ENCODE peak calls at places on chromosomes 4 and X, in five cellular contexts. D is endothelial cell of umbilical vein, N is bronchial epithelial cell, J is astrocyte of the spinal cord, U is pancreas. R is an unnamed sample.

GRCh38 chr4:27184508-27185155 is 324.0 kb downstream of the STIM2 start:
- DNase-seq in D (no peak), N (no peak), J (no peak), U (no peak), R (no peak)

GRCh38 chr4:56861365-56861764 is 39.9 kb upstream of the SPINK2 start:
- DNase-seq in D (no peak), N (peak), J (peak), U (no peak), R (no peak)

GRCh38 chr4:16969696-16970135 is 71.3 kb upstream of the LDB2 start:
- DNase-seq in D (peak), N (peak), J (peak), U (no peak), R (peak)

GRCh38 chrX:130118396-130118795 is 8.1 kb upstream of the ELF4 start:
- DNase-seq in D (peak), N (peak), J (peak), U (no peak), R (peak)

GRCh38 chrX:135432453-135432852 is 10.7 kb downstream of the SMIM10L2A start:
- DNase-seq in D (no peak), N (no peak), J (no peak), U (no peak), R (no peak)

GRCh38 chrX:40471965-40472648 is 108.7 kb upstream of the ATP6AP2 start:
- DNase-seq in D (peak), N (peak), J (peak), U (peak), R (peak)

GRCh38 chr4:24988776-24989175 is 42.0 kb downstream of the LGI2 start:
- DNase-seq in D (peak), N (peak), J (no peak), U (no peak), R (no peak)

GRCh38 chrX:97683256-97683655 is 799.5 kb downstream of the RPA4 start:
- DNase-seq in D (no peak), N (peak), J (no peak), U (no peak), R (no peak)

GRCh38 chr4:177108708-177109107 is 201.0 kb upstream of the NEIL3 start:
- DNase-seq in D (no peak), N (peak), J (no peak), U (no peak), R (no peak)

GRCh38 chr4:139735381-139736256 is 70.0 kb downstream of the MGST2 start:
- DNase-seq in D (peak), N (no peak), J (peak), U (peak), R (no peak)

GRCh38 chrX:95760356-95760755 is 924.3 kb upstream of the DIAPH2 start:
- DNase-seq in D (no peak), N (no peak), J (no peak), U (no peak), R (no peak)

GRCh38 chrX:84363054-84363453 is 139.2 kb downstream of the HDX start:
- DNase-seq in D (no peak), N (no peak), J (no peak), U (no peak), R (no peak)

GRCh38 chr4:167117273-167117672 is 117.0 kb downstream of the SPOCK3 start:
- DNase-seq in D (no peak), N (peak), J (no peak), U (no peak), R (no peak)

GRCh38 chr4:68267433-68267944 is 22.0 kb upstream of the TMPRSS11B start:
- DNase-seq in D (no peak), N (peak), J (peak), U (no peak), R (no peak)

GRCh38 chr4:68278045-68278444 is 32.6 kb upstream of the TMPRSS11B start:
- DNase-seq in D (no peak), N (peak), J (no peak), U (no peak), R (no peak)

GRCh38 chr4:68272860-68273259 is 27.4 kb upstream of the TMPRSS11B start:
- DNase-seq in D (no peak), N (peak), J (peak), U (no peak), R (no peak)

DNA sequence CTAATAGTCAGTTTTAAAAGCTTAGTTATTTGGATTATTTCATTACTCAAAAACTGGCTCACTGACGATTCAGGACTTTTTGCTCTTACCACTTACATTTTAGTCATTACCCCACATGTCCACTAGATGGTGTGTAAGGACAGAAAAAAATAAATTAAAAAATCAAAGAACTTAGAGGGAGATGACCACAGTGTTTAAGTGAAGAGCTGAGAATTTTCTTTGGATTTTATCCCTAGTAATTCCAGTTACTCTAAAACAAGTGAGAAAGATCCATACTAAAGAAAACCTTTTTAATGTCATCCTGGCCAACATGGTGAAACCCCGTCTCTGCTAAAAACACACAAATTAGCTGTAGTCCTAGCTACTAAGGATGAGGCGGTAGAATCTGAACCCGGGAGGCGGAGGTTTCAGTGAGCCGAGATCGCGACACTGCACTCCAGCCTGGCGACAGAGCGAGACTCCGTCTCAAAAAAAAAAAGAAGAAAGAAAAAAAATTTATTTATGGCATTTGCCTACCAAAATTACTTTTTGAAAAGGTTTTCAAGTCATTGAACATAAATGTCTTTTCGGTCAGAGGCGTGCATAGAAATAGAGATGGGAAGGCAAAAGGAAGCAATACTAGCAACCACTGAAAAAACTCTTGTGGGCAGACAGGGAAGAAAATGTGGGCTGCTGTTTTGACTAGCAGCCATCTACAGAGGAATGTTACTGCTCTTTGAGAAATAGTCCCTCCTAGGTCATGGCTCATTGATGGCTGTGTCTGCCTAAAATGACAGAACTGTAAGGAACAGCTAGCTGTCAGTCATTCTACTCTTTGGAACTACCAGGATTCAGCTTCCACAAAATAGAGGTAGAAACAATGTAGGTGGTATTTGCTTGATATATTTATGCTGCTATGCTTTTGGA is 26.6 kb upstream of the TMPRSS11B start:
- DNase-seq in D (peak), N (peak), J (peak), U (no peak), R (peak)
- H3K4me3 ChIP-seq in D (no peak), N (no peak), J (peak), U (peak), R (no peak)

GRCh38 chr4:55269470-55269869 is 76.6 kb upstream of the SRD5A3 start:
- DNase-seq in D (no peak), N (no peak), J (no peak), U (no peak), R (no peak)

GRCh38 chr4:55272576-55272975 is 73.5 kb upstream of the SRD5A3 start:
- DNase-seq in D (no peak), N (no peak), J (no peak), U (no peak), R (no peak)

GRCh38 chr4:55272102-55272501 is 73.9 kb upstream of the SRD5A3 start:
- DNase-seq in D (no peak), N (no peak), J (no peak), U (no peak), R (no peak)

DNA sequence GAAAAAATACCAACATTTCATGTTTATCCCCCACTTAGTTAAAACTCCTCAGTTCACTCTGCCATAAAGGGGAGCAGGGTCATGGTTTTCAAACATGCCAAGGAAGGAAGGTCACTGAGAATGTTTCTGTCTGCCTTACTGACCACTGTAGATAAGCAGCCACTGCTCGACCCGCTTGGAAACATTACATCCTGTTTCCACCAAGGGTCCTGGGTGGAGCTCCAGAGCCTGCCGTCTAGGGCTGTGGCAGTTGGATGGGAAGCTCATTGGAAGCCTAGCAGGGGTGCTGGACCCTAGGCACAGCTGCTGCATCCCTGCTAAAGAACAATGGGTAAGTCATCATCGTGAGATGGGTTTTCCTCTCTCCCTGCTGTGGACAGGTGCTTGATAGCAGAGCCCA is 76.1 kb upstream of the SRD5A3 start:
- DNase-seq in D (peak), N (no peak), J (no peak), U (no peak), R (no peak)
- TF ChIP-seq CTCF in D (no peak), N (no peak), J (no peak), U (no peak), R (no peak)

GRCh38 chr4:124018383-124019317 is 622.1 kb downstream of the SPRY1 start:
- DNase-seq in D (peak), N (no peak), J (peak), U (no peak), R (peak)
- H3K4me3 ChIP-seq in D (no peak), N (no peak), J (no peak), U (no peak), R (no peak)

DNA sequence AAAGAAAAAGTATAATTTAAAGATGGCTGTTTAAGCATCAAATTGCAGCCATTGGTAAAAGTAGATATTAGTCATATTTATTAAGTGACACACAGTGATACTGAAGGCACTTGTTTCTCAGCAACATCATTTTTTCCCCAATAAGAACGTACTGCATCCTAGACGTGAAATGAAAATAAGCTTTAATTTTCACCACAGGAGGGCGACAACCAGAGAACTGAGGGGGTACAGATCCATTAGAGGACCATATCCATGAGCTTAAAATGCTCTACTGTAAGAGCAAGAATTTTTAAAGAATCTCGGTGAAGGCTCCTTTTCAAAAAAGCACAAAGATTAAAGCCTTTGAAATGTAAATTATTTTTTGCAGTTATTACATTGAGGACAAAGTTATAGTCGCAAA is 33.4 kb downstream of the FRG1 start:
- DNase-seq in D (peak), N (peak), J (no peak), U (no peak), R (no peak)
- TF ChIP-seq CTCF in D (no peak), N (peak), J (no peak), U (no peak), R (peak)

DNA sequence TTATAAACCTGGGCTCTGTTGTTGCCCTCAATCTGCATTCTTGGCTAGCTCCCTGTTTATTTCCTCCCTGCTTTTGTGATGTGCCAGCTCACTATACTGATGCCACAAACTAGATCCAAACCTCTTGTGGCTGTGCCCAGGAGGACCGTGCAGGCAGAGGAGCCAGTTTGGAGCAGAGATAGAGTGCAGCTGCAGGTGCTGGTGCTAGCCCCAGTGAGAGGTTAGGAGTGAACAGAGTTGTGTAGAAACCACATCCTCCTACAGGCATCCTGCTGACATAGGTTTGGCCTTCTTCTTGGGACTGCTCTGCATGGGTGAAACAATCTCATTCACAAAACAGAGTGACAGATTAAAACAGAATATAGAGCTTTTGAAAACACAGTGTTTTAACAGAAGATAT is 25.7 kb upstream of the TNIP3 start:
- DNase-seq in D (no peak), N (no peak), J (no peak), U (no peak), R (no peak)
- H3K4me3 ChIP-seq in D (no peak), N (no peak), J (no peak), U (no peak), R (no peak)

GRCh38 chr4:111127842-111128241 is 505.0 kb upstream of the PITX2 start:
- DNase-seq in D (no peak), N (no peak), J (no peak), U (no peak), R (no peak)

GRCh38 chr4:111128327-111128726 is 505.4 kb upstream of the PITX2 start:
- DNase-seq in D (peak), N (no peak), J (peak), U (no peak), R (no peak)

DNA sequence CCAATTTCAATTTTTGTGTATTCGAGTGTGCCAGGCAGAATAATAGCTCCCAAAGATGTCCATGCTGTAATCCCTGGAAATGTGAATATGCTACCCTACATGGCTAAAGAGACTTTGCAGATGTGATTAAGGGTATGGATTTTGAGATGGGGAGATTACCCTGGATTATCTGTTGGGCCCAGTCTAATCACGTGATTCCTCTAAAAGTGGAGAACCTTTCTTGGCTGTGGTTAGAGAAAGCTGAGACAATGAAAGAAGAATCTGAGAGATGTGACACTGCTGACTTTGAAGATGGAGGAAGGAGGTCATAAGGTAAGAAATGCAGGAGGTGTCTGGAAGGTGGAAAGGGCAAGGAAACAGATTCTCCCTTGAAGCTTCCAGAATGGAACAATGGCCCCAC is 503.5 kb upstream of the PITX2 start:
- DNase-seq in D (no peak), N (no peak), J (no peak), U (no peak), R (no peak)
- TF ChIP-seq CTCF in D (no peak), N (no peak), J (no peak), U (no peak), R (no peak)

DNA sequence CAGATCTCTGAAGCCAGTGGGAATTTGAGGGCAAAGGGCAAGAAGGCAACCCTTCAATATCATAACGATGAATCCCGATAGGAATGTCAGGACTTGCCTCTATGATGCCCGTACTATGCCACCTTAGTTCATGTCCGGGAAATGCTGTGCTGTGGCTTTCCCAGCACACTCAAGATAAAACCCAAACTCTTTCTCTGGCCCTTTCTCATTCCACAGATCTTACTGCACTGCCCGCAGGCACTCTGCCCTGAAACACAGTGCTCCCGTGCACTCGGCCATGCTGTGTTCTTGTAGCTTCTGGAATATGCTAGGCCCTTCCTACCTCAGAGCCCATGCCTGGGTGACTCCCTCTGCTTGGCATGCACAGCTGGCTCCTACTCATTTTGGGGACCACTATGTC is 26.3 kb downstream of the SORCS2 start:
- DNase-seq in D (no peak), N (peak), J (no peak), U (no peak), R (no peak)
- H3K4me3 ChIP-seq in D (no peak), N (no peak), J (no peak), U (no peak), R (no peak)

DNA sequence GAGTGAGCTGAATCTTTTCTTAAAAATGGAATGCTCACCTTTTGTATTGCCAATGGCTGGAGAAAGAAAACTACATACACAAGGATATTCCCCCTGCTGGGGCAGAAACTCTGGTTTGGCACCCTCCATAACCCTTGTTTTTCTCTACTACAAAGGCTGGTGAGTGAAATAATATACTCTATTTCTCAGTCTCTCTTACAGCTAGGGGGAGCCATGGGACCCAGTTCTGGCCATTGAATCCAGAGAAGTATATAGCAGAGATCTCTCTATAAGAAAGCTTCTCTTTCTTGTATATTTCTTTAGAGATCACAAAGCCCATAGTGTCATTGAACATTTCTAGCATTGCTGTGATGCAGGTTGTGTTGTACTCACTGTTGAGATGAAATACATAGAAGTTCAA is 49.8 kb downstream of the SMPX start:
- DNase-seq in D (no peak), N (no peak), J (no peak), U (no peak), R (no peak)
- TF ChIP-seq CTCF in D (no peak), N (no peak), J (peak), U (no peak), R (peak)

GRCh38 chr4:186485621-186486062 is 69.7 kb downstream of the MTNR1A start:
- DNase-seq in D (no peak), N (no peak), J (peak), U (no peak), R (peak)
- H3K4me3 ChIP-seq in D (no peak), N (no peak), J (peak), U (no peak), R (peak)

R was measured in HFF-Myc.